ENCODE peak calls at places on chromosome 22, in ten cellular contexts. A, M, O, W, Q, B, S, J, G and U are unnamed samples.

GRCh38 chr22:23816552-23816976 is 22.2 kb downstream of the DERL3 start:
- DNase-seq in A (no peak), M (no peak), O (no peak), W (no peak), Q (no peak), B (no peak), S (no peak), J (no peak), G (no peak), U (no peak)

GRCh38 chr22:42754658-42755057 is 34.0 kb upstream of the A4GALT start:
- DNase-seq in A (no peak), M (no peak), O (peak), W (no peak), Q (no peak), B (no peak), S (no peak), J (no peak), G (no peak), U (no peak)

GRCh38 chr22:43435851-43436535 is 24.2 kb downstream of the MPPED1 start:
- DNase-seq in A (no peak), M (no peak), O (peak), W (no peak), Q (no peak), B (peak), S (no peak), J (no peak), G (no peak), U (no peak)

GRCh38 chr22:30221121-30221992 is 25.2 kb downstream of the LIF start:
- DNase-seq in A (no peak), M (peak), O (no peak), W (no peak), Q (no peak), B (no peak), S (peak), J (peak), G (no peak), U (no peak)

GRCh38 chr22:31707519-31707918 is 42.4 kb downstream of the PRR14L start:
- DNase-seq in A (no peak), M (no peak), O (no peak), W (no peak), Q (no peak), B (no peak), S (no peak), J (no peak), G (no peak), U (peak)

GRCh38 chr22:40426671-40427070 is 56.3 kb downstream of the SGSM3 start:
- DNase-seq in A (no peak), M (no peak), O (no peak), W (no peak), Q (no peak), B (peak), S (no peak), J (no peak), G (no peak), U (peak)

GRCh38 chr22:45072322-45072903 is 62.6 kb upstream of the PHF21B start:
- DNase-seq in A (no peak), M (no peak), O (no peak), W (no peak), Q (no peak), B (no peak), S (no peak), J (no peak), G (no peak), U (no peak)

GRCh38 chr22:49381595-49382450 is 445.9 kb downstream of the BRD1 start:
- DNase-seq in A (no peak), M (no peak), O (peak), W (no peak), Q (no peak), B (no peak), S (no peak), J (no peak), G (no peak), U (no peak)

GRCh38 chr22:21020802-21021429 is 6.0 kb downstream of the P2RX6 start:
- DNase-seq in A (no peak), M (peak), O (no peak), W (peak), Q (no peak), B (no peak), S (no peak), J (peak), G (no peak), U (no peak)

GRCh38 chr22:17366830-17367229 is 2.4 kb upstream of the CECR2 start:
- DNase-seq in A (peak), M (peak), O (no peak), W (peak), Q (no peak), B (no peak), S (no peak), J (peak), G (peak), U (no peak)

GRCh38 chr22:29722151-29722550 is 2.3 kb downstream of the CABP7 start:
- DNase-seq in A (no peak), M (no peak), O (no peak), W (peak), Q (no peak), B (no peak), S (no peak), J (no peak), G (no peak), U (no peak)

GRCh38 chr22:24118689-24119384 is 62.5 kb upstream of the SUSD2 start:
- DNase-seq in A (no peak), M (no peak), O (no peak), W (no peak), Q (no peak), B (no peak), S (no peak), J (no peak), G (peak), U (no peak)

GRCh38 chr22:39130892-39131855 is 21.3 kb downstream of the CBX7 start:
- DNase-seq in A (peak), M (no peak), O (no peak), W (no peak), Q (no peak), B (no peak), S (no peak), J (no peak), G (peak), U (no peak)

GRCh38 chr22:35435201-35435712 is 35.3 kb downstream of the MCM5 start:
- DNase-seq in A (peak), M (no peak), O (no peak), W (peak), Q (no peak), B (no peak), S (no peak), J (no peak), G (peak), U (no peak)

GRCh38 chr22:17012267-17012666 is 4.2 kb upstream of the GAB4 start:
- DNase-seq in A (no peak), M (no peak), O (no peak), W (no peak), Q (no peak), B (no peak), S (no peak), J (no peak), G (no peak), U (no peak)

GRCh38 chr22:46061431-46062231 is 84.7 kb upstream of the WNT7B start:
- DNase-seq in A (no peak), M (no peak), O (peak), W (no peak), Q (no peak), B (no peak), S (no peak), J (no peak), G (peak), U (no peak)

GRCh38 chr22:33526434-33527107 is 393.7 kb downstream of the LARGE1 start:
- DNase-seq in A (no peak), M (no peak), O (no peak), W (no peak), Q (no peak), B (no peak), S (no peak), J (no peak), G (no peak), U (no peak)

GRCh38 chr22:49056301-49056700 is 771.4 kb downstream of the BRD1 start:
- DNase-seq in A (no peak), M (no peak), O (no peak), W (no peak), Q (no peak), B (no peak), S (no peak), J (no peak), G (no peak), U (no peak)

GRCh38 chr22:36823177-36823839 is 6.5 kb upstream of the PVALB start:
- DNase-seq in A (no peak), M (no peak), O (no peak), W (no peak), Q (no peak), B (no peak), S (no peak), J (no peak), G (no peak), U (peak)

GRCh38 chr22:19891350-19892248 is 36.9 kb upstream of the GNB1L start:
- DNase-seq in A (no peak), M (peak), O (no peak), W (peak), Q (peak), B (peak), S (peak), J (peak), G (no peak), U (peak)

GRCh38 chr22:38762607-38763006 is 6.8 kb upstream of the SUN2 start:
- DNase-seq in A (no peak), M (no peak), O (no peak), W (no peak), Q (no peak), B (no peak), S (no peak), J (no peak), G (no peak), U (no peak)

GRCh38 chr22:31085493-31085824 is 4.3 kb downstream of the SMTN start:
- DNase-seq in A (peak), M (no peak), O (no peak), W (peak), Q (no peak), B (no peak), S (no peak), J (no peak), G (peak), U (no peak)

GRCh38 chr22:39498802-39499201 is 3.3 kb upstream of the MIEF1 start:
- DNase-seq in A (no peak), M (no peak), O (no peak), W (no peak), Q (no peak), B (peak), S (no peak), J (no peak), G (no peak), U (no peak)

GRCh38 chr22:19287889-19288288 is 3.6 kb downstream of the CLTCL1 start:
- DNase-seq in A (no peak), M (no peak), O (no peak), W (no peak), Q (no peak), B (no peak), S (no peak), J (no peak), G (no peak), U (no peak)

GRCh38 chr22:46629291-46629690 is 9.1 kb downstream of the GRAMD4 start:
- DNase-seq in A (no peak), M (no peak), O (no peak), W (no peak), Q (no peak), B (no peak), S (no peak), J (no peak), G (no peak), U (no peak)

GRCh38 chr22:36253523-36254490 is 874 bp downstream of the APOL1 start:
- DNase-seq in A (no peak), M (no peak), O (peak), W (no peak), Q (no peak), B (peak), S (no peak), J (no peak), G (no peak), U (no peak)

GRCh38 chr22:43167001-43167589 is 15.7 kb downstream of the TSPO start:
- DNase-seq in A (no peak), M (no peak), O (peak), W (no peak), Q (no peak), B (no peak), S (no peak), J (no peak), G (no peak), U (no peak)

GRCh38 chr22:18078329-18079041 is 695 bp downstream of the PEX26 start:
- DNase-seq in A (no peak), M (peak), O (peak), W (peak), Q (no peak), B (no peak), S (no peak), J (peak), G (peak), U (peak)

GRCh38 chr22:40818747-40819662 is at the start of gene SLC25A17:
- DNase-seq in A (peak), M (peak), O (peak), W (peak), Q (peak), B (peak), S (peak), J (peak), G (peak), U (peak)

GRCh38 chr22:30867746-30868662 is 100.6 kb downstream of the MORC2 start:
- DNase-seq in A (no peak), M (no peak), O (no peak), W (no peak), Q (no peak), B (no peak), S (no peak), J (no peak), G (peak), U (no peak)

GRCh38 chr22:22834783-22835182 is 52.8 kb upstream of the IGLL5 start:
- DNase-seq in A (no peak), M (no peak), O (no peak), W (no peak), Q (no peak), B (no peak), S (no peak), J (no peak), G (no peak), U (no peak)

GRCh38 chr22:17132112-17132511 is 11.0 kb upstream of the TMEM121B start:
- DNase-seq in A (no peak), M (no peak), O (no peak), W (no peak), Q (no peak), B (no peak), S (no peak), J (no peak), G (no peak), U (no peak)

GRCh38 chr22:28021116-28021997 is 102.3 kb upstream of the PITPNB start:
- DNase-seq in A (no peak), M (no peak), O (peak), W (no peak), Q (no peak), B (no peak), S (no peak), J (no peak), G (no peak), U (no peak)

GRCh38 chr22:36117053-36117554 is 43.5 kb downstream of the APOL3 start:
- DNase-seq in A (no peak), M (no peak), O (no peak), W (no peak), Q (no peak), B (no peak), S (no peak), J (no peak), G (no peak), U (no peak)

GRCh38 chr22:42265321-42265720 is 5.1 kb downstream of the TCF20 start:
- DNase-seq in A (no peak), M (no peak), O (no peak), W (no peak), Q (no peak), B (no peak), S (no peak), J (no peak), G (no peak), U (no peak)

GRCh38 chr22:41596776-41597634 is 7.4 kb upstream of the PMM1 start:
- DNase-seq in A (peak), M (peak), O (peak), W (peak), Q (no peak), B (peak), S (no peak), J (peak), G (peak), U (peak)